ENCODE peak calls at places on chromosomes 12 and 14, in six cellular contexts. L is HepG2, Z is Karpas-422, R is BJ, D is fibroblast of the aortic adventitia, U is lower lobe of right lung. E is an unnamed sample.
A peak's percentile ranks its signal among the peaks of the same experiment; 100 is the strongest.

GRCh38 chr12:59444932-59445331 is 150.9 kb upstream of the SLC16A7 start:
- DNase-seq in R (no peak), L (no peak), U (no peak), Z (peak; percentile 42), D (peak; percentile 58), E (peak; percentile 32)

GRCh38 chr14:103058209-103059055 is 1.1 kb upstream of the CDC42BPB start:
- DNase-seq in D (no peak), R (no peak), U (no peak), L (no peak), Z (no peak), E (peak; percentile 42)

GRCh38 chr12:119230804-119231203 is 52.1 kb downstream of the HSPB8 start:
- DNase-seq in Z (no peak), L (no peak), U (no peak), R (no peak), D (no peak), E (no peak)

GRCh38 chr12:23115984-23116383 is 491.0 kb downstream of the ETNK1 start:
- DNase-seq in L (no peak), D (no peak), Z (no peak), R (no peak), U (no peak), E (no peak)

GRCh38 chr12:30794591-30795409 is 40.0 kb upstream of the CAPRIN2 start:
- DNase-seq in D (peak; percentile 95), R (peak; percentile 21), Z (no peak), U (no peak), L (peak; percentile 67), E (peak; percentile 72)

GRCh38 chr14:106831322-106831720 is 1304.9 kb downstream of the TMEM121 start:
- DNase-seq in R (no peak), L (peak; percentile 20), U (peak; percentile 65), D (no peak), Z (peak; percentile 83), E (no peak)

GRCh38 chr12:612293-612692 is 51.0 kb downstream of the NINJ2 start:
- DNase-seq in L (no peak), U (no peak), D (no peak), Z (no peak), R (no peak), E (no peak)

GRCh38 chr14:91509083-91509877 is 830 bp downstream of the PPP4R3A start:
- DNase-seq in L (peak; percentile 67), Z (peak; percentile 78), U (peak; percentile 65), R (no peak), D (peak; percentile 16), E (no peak)

GRCh38 chr14:73726025-73726961 is 12.1 kb upstream of the PNMA1 start:
- DNase-seq in R (no peak), L (no peak), Z (no peak), D (peak; percentile 33), U (no peak), E (no peak)

GRCh38 chr14:104584557-104584956 is 5.0 kb downstream of the C14orf180 start:
- DNase-seq in U (no peak), D (no peak), R (no peak), L (no peak), Z (no peak), E (no peak)

GRCh38 chr12:115709410-115710065 is 568.0 kb downstream of the MED13L start:
- DNase-seq in R (no peak), D (peak; percentile 85), U (no peak), L (no peak), Z (no peak), E (peak; percentile 7)

GRCh38 chr12:121009744-121010143 is 6.5 kb downstream of the C12orf43 start:
- DNase-seq in R (no peak), U (no peak), Z (no peak), D (peak; percentile 54), L (peak; percentile 49), E (peak; percentile 50)

GRCh38 chr12:117854339-117855012 is 114.3 kb downstream of the KSR2 start:
- DNase-seq in Z (peak; percentile 88), L (peak; percentile 38), U (no peak), D (peak; percentile 37), R (no peak), E (peak; percentile 33)

GRCh38 chr12:131919366-131920156 is 9.5 kb upstream of the PUS1 start:
- DNase-seq in D (no peak), L (no peak), R (no peak), Z (no peak), U (no peak), E (no peak)

GRCh38 chr12:50241178-50241577 is 42.1 kb downstream of the LIMA1 start:
- DNase-seq in Z (no peak), L (peak; percentile 88), U (no peak), R (no peak), D (peak; percentile 28), E (peak; percentile 75)

GRCh38 chr14:36241183-36241582 is 64.7 kb upstream of the PTCSC3 start:
- DNase-seq in L (no peak), R (no peak), Z (peak; percentile 57), D (no peak), U (no peak), E (peak; percentile 2)

GRCh38 chr14:38138581-38139138 is 69.0 kb upstream of the SSTR1 start:
- DNase-seq in Z (peak; percentile 96), L (no peak), D (no peak), U (no peak), R (no peak), E (peak; percentile 23)

GRCh38 chr14:72904840-72905561 is 11.1 kb upstream of the DPF3 start:
- DNase-seq in D (peak; percentile 90), Z (peak; percentile 92), R (no peak), U (peak; percentile 52), L (peak; percentile 53), E (peak; percentile 84)

GRCh38 chr12:28535216-28535615 is 345.0 kb downstream of the CCDC91 start:
- DNase-seq in Z (no peak), R (peak; percentile 9), L (no peak), U (no peak), D (peak; percentile 67), E (peak; percentile 72)

GRCh38 chr14:102363182-102363952 is 626 bp downstream of the TECPR2 start:
- DNase-seq in U (peak; percentile 73), D (peak; percentile 27), R (peak; percentile 3), L (no peak), Z (no peak), E (peak; percentile 38)

GRCh38 chr12:121036810-121037326 is 2.2 kb downstream of the OASL start:
- DNase-seq in R (no peak), D (peak; percentile 43), Z (no peak), L (no peak), U (peak; percentile 8), E (peak; percentile 58)

GRCh38 chr14:20610002-20610765 is 19.0 kb upstream of the RNASE12 start:
- DNase-seq in R (no peak), Z (peak; percentile 94), U (peak; percentile 82), L (peak; percentile 81), D (peak; percentile 87), E (peak; percentile 68)

GRCh38 chr12:29611906-29612305 is 114.4 kb upstream of the OVCH1 start:
- DNase-seq in R (peak; percentile 74), Z (no peak), D (peak; percentile 80), U (no peak), L (no peak), E (peak; percentile 73)

GRCh38 chr12:113796852-113797534 is 169.1 kb downstream of the RBM19 start:
- DNase-seq in D (no peak), Z (no peak), U (no peak), R (no peak), L (no peak), E (no peak)
- H3K4me3 ChIP-seq in D (no peak overlapping the region), Z (no peak overlapping the region), U (no peak overlapping the region), R (no peak overlapping the region), L (no peak overlapping the region), E (no peak overlapping the region)

DNA sequence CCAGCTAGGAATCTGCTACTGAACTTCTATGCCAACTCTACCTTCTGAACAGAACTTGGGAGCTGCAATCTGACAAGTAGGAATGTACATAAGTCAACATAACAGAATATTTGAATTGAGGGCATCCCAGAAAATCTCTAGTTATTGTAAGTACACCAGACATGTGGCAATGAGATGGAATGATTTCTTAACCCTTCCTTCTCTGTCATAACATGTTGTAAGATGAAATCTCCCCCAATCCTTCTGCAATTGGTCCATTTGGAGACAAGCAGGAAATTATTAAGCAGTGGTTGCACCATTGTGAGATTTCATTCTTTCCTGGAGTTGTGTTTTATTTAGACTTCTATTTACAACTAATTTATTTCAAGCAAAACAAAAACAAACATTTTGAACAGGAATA is 68.7 kb upstream of the TMPO start:
- DNase-seq in R (no peak), Z (no peak), D (peak; percentile 48), U (no peak), L (no peak), E (peak; percentile 59)
- H3K4me3 ChIP-seq in R (no peak overlapping the region), Z (no peak overlapping the region), D (no peak overlapping the region), U (no peak overlapping the region), L (no peak overlapping the region), E (no peak overlapping the region)

GRCh38 chr12:26226629-26227375 is 31.4 kb downstream of the SSPN start:
- DNase-seq in Z (no peak), R (no peak), D (no peak), U (no peak), L (no peak), E (no peak)
- H3K4me3 ChIP-seq in Z (no peak overlapping the region), R (peak overlapping the region; percentile 30), D (peak overlapping the region; percentile 25), U (peak overlapping the region; percentile 48), L (no peak overlapping the region), E (peak overlapping the region; percentile 42)

DNA sequence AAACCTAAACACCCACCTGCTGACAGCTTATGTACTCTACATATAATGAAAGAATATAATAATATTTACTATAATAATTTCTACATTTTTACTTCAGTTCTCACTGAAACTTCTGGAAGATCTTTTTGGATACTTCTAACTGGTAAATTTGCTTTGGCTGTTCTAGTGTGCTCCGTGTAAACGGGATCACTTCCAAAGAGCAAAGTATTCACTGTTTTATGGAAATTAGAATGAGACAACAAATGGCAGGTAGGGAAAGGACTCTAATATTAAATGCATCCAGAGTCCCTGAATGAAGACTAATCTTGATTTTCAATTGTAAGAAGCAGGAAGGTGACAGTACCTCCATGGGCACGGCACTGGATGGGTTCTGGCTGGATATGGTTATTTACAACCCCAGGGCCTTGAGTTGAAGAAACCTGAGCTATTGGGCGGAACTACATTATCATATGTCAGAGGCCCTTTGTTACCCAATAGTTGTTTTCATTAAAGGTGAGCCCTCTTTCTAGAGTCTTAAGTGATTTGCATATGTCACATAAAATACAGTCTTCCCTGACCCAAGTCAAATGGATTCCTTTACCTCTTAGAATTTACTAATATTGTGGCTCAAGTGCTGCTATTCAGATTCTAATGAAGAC is 10.7 kb downstream of the ERP29 start:
- DNase-seq in R (no peak), L (no peak), D (no peak), Z (no peak), U (no peak), E (no peak)
- H3K4me3 ChIP-seq in R (no peak overlapping the region), L (no peak overlapping the region), D (no peak overlapping the region), Z (no peak overlapping the region), U (no peak overlapping the region), E (no peak overlapping the region)

DNA sequence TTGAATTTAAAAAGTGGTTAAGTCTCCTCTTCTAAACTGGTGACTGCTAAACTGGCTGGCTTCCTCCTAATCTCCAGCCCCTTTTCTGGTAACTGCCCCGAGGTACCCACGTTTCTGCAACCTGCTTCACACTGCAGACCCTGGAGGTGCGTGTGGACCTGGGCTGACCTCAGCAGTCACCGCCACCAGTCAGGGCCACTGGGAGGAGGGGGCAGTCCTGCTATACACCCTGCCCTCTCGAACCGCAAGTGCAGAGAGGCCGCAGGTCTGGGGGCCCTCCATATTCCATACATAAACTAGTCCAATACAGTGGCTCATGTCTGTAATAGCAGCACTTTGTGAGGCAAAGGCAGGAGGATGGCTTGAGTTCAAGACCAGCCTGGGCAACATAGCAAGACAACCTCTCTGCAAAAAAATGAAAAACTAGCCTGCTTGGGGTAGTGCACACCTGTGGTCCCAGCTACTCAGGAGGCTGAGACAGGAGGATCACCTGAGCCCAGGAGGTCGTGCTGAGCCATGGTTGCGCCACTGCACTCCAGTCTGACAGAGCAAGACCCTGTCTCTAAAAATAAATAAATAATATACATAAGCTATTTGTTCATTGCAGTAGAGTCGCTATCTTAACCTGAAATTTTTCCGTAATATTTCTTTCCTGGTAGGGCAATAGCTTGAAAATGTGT is 25.6 kb downstream of the VPS37B start:
- DNase-seq in L (no peak), U (no peak), R (no peak), D (no peak), Z (no peak), E (no peak)
- H3K4me3 ChIP-seq in L (no peak overlapping the region), U (peak overlapping the region; percentile 39), R (no peak overlapping the region), D (no peak overlapping the region), Z (no peak overlapping the region), E (no peak overlapping the region)

E was measured in fibroblast of villous mesenchyme.